ENCODE peak calls at places on chromosomes 16 and 17, in ten cellular contexts. L is right cardiac atrium; X is body of pancreas; W is stimulated activated naive B cell treated with anti-CD40 and anti-IgM and Interleukin-4, amounts not matched to agents 10 μg/mL and 1 μg/mL and 100 μg/mL, for 72 hours; F is CD4-positive, CD25-positive, alpha-beta regulatory T cell; A is NCI-H1417 treated with DMSO at 0.1 percent for 48 hours; S is D341Med; Y is pancreas; P is GM04503; E is esophagus squamous epithelium. Q is an unnamed sample.

GRCh38 chr17:82297280-82297803 is 20.1 kb downstream of the CD7 start:
- DNase-seq in W (peak; percentile 87), L (peak; percentile 81), P (peak; percentile 15), X (peak; percentile 82), F (peak; percentile 88), A (no peak), Y (peak; percentile 65), S (no peak), E (peak; percentile 69), Q (peak; percentile 91)

GRCh38 chr17:59851431-59852375 is 41.0 kb downstream of the TUBD1 start:
- DNase-seq in A (no peak), F (no peak), S (no peak), E (no peak), W (no peak), L (no peak), X (peak; percentile 42), Y (no peak), P (peak; percentile 97), Q (peak; percentile 64)

GRCh38 chr17:47812146-47812920 is 9.3 kb downstream of the OSBPL7 start:
- DNase-seq in S (peak; percentile 33), A (no peak), E (no peak), Y (peak; percentile 43), P (no peak), L (no peak), X (peak; percentile 45), W (no peak), F (no peak), Q (no peak)

GRCh38 chr16:14018848-14019247 is 52.3 kb upstream of the MRTFB start:
- DNase-seq in E (no peak), A (no peak), F (no peak), Y (no peak), X (no peak), W (no peak), P (no peak), S (no peak), L (no peak), Q (no peak)

GRCh38 chr17:14672830-14673229 is 371.9 kb downstream of the HS3ST3B1 start:
- DNase-seq in L (no peak), P (peak; percentile 33), S (no peak), X (peak; percentile 14), Y (no peak), F (no peak), E (no peak), W (no peak), A (no peak), Q (no peak)

GRCh38 chr17:42311240-42312034 is 23.1 kb downstream of the STAT5A start:
- DNase-seq in F (no peak), A (no peak), Y (no peak), P (peak; percentile 70), W (no peak), E (no peak), L (peak; percentile 91), X (peak; percentile 74), S (no peak), Q (peak; percentile 95)

GRCh38 chr16:9599415-9600110 is 508.1 kb downstream of the HAPSTR1 start:
- DNase-seq in E (no peak), S (no peak), X (no peak), P (no peak), W (no peak), A (no peak), L (no peak), F (no peak), Y (no peak), Q (no peak)

GRCh38 chr17:18860161-18860972 is 2.4 kb downstream of the PRPSAP2 start:
- DNase-seq in X (no peak), S (no peak), P (no peak), W (peak; percentile 11), L (no peak), F (peak; percentile 81), A (no peak), E (no peak), Y (no peak), Q (no peak)

GRCh38 chr16:72501739-72502653 is 330.0 kb upstream of the PMFBP1 start:
- DNase-seq in Y (no peak), E (no peak), S (peak; percentile 62), A (peak; percentile 28), X (peak; percentile 21), P (peak; percentile 31), F (peak; percentile 55), W (peak; percentile 34), L (peak; percentile 42), Q (peak; percentile 41)

GRCh38 chr17:21296097-21297025 is 11.8 kb downstream of the MAP2K3 start:
- DNase-seq in S (no peak), Y (peak; percentile 69), X (peak; percentile 80), L (no peak), P (no peak), W (no peak), E (no peak), F (no peak), A (no peak), Q (no peak)

GRCh38 chr17:81115749-81116464 is 49.4 kb upstream of the PVALEF start:
- DNase-seq in A (no peak), Y (no peak), L (no peak), P (no peak), W (no peak), F (no peak), X (no peak), E (no peak), S (no peak), Q (no peak)

GRCh38 chr17:1590031-1590746 is 27.6 kb upstream of the PITPNA start:
- DNase-seq in Y (no peak), E (no peak), W (no peak), L (peak; percentile 85), P (peak; percentile 65), X (peak; percentile 56), S (no peak), F (no peak), A (no peak), Q (peak; percentile 77)